ENCODE peak calls at places on chromosomes 11 and 22, in four cellular contexts. N is thoracic aorta; E is CD8-positive, alpha-beta memory T cell; U is SK-N-SH. M is an unnamed sample.

GRCh38 chr11:48082771-48083170 is 102.4 kb downstream of the PTPRJ start:
- DNase-seq in N (no peak), E (no peak), U (no peak), M (no peak)

GRCh38 chr22:20469110-20469855 is 26.3 kb downstream of the KLHL22 start:
- DNase-seq in N (no peak), E (no peak), U (no peak), M (no peak)

GRCh38 chr11:23903044-23903704 is 593.7 kb upstream of the LUZP2 start:
- DNase-seq in N (no peak), E (no peak), U (no peak), M (no peak)

GRCh38 chr11:34161812-34162506 is 56.5 kb downstream of the NAT10 start:
- DNase-seq in N (no peak), E (no peak), U (no peak), M (no peak)

GRCh38 chr11:19793356-19793755 is 80.7 kb downstream of the NAV2 start:
- DNase-seq in N (no peak), E (no peak), U (no peak), M (no peak)

GRCh38 chr11:71383461-71383860 is 64.7 kb downstream of the DHCR7 start:
- DNase-seq in N (no peak), E (no peak), U (no peak), M (no peak)

GRCh38 chr22:40043793-40044101 is 49.0 kb downstream of the FAM83F start:
- DNase-seq in N (no peak), E (no peak), U (no peak), M (no peak)

GRCh38 chr11:29518389-29519174 is 498.2 kb downstream of the KCNA4 start:
- DNase-seq in N (no peak), E (no peak), U (no peak), M (no peak)

GRCh38 chr11:111633756-111634362 is 31.6 kb downstream of the SIK2 start:
- DNase-seq in N (no peak), E (no peak), U (peak; percentile 27), M (no peak)

GRCh38 chr11:57792870-57793269 is 31.3 kb downstream of the CTNND1 start:
- DNase-seq in N (no peak), E (no peak), U (no peak), M (no peak)

GRCh38 chr11:75276696-75277095 is 36.1 kb downstream of the TPBGL start:
- DNase-seq in N (no peak), E (no peak), U (no peak), M (no peak)

GRCh38 chr11:77140231-77140959 is 12.3 kb downstream of the MYO7A start:
- DNase-seq in N (no peak), E (no peak), U (peak; percentile 75), M (peak; percentile 82)

DNA sequence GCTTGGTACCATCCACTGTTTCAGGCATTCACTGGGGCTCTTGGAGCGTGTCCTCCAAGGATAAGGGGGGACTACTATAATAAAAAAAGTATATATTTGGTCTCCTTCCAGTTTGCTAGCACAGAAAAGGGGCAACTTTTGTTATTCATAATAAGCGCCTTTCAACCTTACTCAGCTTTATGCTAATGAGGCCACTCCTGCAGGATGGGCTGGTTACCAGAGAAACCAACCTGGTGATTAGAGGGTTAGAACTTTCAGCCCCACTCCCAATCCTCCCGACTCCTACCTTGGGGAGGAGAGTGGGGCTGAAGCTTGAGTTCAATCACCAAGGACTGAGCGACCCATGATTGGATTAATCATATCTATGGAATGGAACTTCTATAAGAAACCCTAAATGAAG is 31.8 kb downstream of the PPFIBP2 start:
- DNase-seq in N (no peak), E (no peak), U (no peak), M (peak; percentile 13)
- H3K27me3 ChIP-seq in N (no peaks in the 10 kb centered on the region), E (no peaks in the 10 kb centered on the region), U (no peaks in the 10 kb centered on the region), M (no peaks in the 10 kb centered on the region)

GRCh38 chr11:134398644-134399292 is 13.3 kb downstream of the B3GAT1 start:
- DNase-seq in N (no peak), E (no peak), U (peak; percentile 79), M (peak; percentile 60)

GRCh38 chr11:134397304-134398078 is 14.6 kb downstream of the B3GAT1 start:
- DNase-seq in N (no peak), E (no peak), U (no peak), M (peak; percentile 66)

GRCh38 chr11:134399996-134400395 is 12.0 kb downstream of the B3GAT1 start:
- DNase-seq in N (no peak), E (no peak), U (no peak), M (peak; percentile 52)

GRCh38 chr11:134398079-134398444 is 14.0 kb downstream of the B3GAT1 start:
- DNase-seq in N (no peak), E (no peak), U (no peak), M (peak; percentile 43)

GRCh38 chr11:134399293-134399654 is 12.8 kb downstream of the B3GAT1 start:
- DNase-seq in N (no peak), E (no peak), U (no peak), M (peak; percentile 53)
- H3K27me3 ChIP-seq in N (peaks cover 3% of the 10 kb centered on the region), E (no peaks in the 10 kb centered on the region), U (no peaks in the 10 kb centered on the region), M (no peaks in the 10 kb centered on the region)

GRCh38 chr11:70065318-70066135 is 12.6 kb upstream of the ANO1 start:
- DNase-seq in N (no peak), E (no peak), U (peak; percentile 9), M (peak; percentile 37)
- H3K27me3 ChIP-seq in N (no peaks in the 10 kb centered on the region), E (peaks cover 3% of the 10 kb centered on the region), U (no peaks in the 10 kb centered on the region), M (no peaks in the 10 kb centered on the region)

GRCh38 chr22:45879552-45879949 is 97.4 kb downstream of the WNT7B start:
- DNase-seq in N (no peak), E (no peak), U (no peak), M (peak; percentile 31)
- H3K27me3 ChIP-seq in N (no peaks in the 10 kb centered on the region), E (peaks cover 7% of the 10 kb centered on the region), U (no peaks in the 10 kb centered on the region), M (peaks cover 2% of the 10 kb centered on the region)

DNA sequence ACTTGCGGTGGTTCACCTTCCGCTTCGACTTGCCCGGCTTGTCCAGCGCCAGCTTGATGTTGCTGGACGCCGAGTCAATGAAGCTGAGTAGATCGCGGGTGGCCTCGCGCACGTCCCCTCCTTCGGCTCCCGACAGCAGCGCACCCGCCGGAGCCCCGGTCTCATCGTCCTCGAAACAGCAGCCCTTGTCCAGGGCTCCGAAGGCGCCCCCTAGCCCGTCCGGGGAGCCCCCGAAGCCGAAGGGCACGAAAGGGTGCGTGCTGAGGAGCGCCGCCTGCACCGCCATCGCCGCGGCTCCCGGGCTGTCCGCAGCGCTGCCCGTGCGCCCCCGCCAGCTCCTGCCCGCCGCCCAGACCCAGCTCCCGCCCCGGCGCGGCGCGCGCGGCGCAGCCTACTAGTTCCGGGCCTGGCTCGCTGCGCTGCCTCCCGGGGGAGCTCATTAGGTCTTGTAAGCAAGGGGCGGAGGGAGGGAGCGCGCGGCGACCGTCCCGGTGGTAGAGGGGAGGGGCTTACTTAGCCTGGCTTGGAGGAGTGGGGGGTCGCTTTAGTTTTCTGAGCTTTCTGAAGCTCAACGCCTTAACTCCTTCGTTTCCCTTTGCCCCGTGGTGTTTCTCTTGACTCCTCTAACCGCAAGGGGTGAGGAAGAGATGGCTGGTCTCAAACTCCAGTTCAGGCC is at the start of gene FAM181B:
- DNase-seq in N (peak; percentile 25), E (no peak), U (peak; percentile 89), M (peak; percentile 92)
- H3K27me3 ChIP-seq in N (no peaks in the 10 kb centered on the region), E (peaks cover 15% of the 10 kb centered on the region), U (peaks cover 35% of the 10 kb centered on the region), M (peaks cover 39% of the 10 kb centered on the region)

DNA sequence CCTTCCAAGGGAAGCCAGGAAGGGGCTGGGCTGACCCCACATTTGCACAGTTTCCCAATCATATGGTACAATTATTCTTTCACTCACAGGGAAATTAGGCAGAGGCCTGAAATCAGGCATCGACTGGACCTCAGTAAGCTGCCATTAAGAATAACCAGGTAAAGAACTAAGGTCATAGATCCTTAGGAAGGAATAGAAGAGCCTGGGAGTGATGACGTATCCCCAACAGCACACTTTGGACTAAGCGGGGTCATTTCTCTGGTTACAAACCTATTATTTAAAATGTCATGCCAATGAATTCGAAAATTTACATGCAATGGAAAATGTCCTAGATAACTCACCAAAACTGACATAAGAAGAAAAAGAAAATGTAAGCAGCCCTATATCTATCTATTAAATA is 118.2 kb downstream of the BRD1 start:
- DNase-seq in N (no peak), E (no peak), U (no peak), M (no peak)
- H3K27me3 ChIP-seq in N (no peaks in the 10 kb centered on the region), E (peaks cover 12% of the 10 kb centered on the region), U (no peaks in the 10 kb centered on the region), M (no peaks in the 10 kb centered on the region)

GRCh38 chr11:118133816-118134215 is 18.8 kb downstream of the SCN4B start:
- DNase-seq in N (no peak), E (no peak), U (no peak), M (no peak)

GRCh38 chr11:118136341-118136740 is 16.3 kb downstream of the SCN4B start:
- DNase-seq in N (no peak), E (no peak), U (no peak), M (no peak)

GRCh38 chr11:118135796-118136165 is 16.8 kb downstream of the SCN4B start:
- DNase-seq in N (no peak), E (no peak), U (no peak), M (no peak)

GRCh38 chr11:118136826-118137225 is 15.8 kb downstream of the SCN4B start:
- DNase-seq in N (no peak), E (no peak), U (no peak), M (no peak)

DNA sequence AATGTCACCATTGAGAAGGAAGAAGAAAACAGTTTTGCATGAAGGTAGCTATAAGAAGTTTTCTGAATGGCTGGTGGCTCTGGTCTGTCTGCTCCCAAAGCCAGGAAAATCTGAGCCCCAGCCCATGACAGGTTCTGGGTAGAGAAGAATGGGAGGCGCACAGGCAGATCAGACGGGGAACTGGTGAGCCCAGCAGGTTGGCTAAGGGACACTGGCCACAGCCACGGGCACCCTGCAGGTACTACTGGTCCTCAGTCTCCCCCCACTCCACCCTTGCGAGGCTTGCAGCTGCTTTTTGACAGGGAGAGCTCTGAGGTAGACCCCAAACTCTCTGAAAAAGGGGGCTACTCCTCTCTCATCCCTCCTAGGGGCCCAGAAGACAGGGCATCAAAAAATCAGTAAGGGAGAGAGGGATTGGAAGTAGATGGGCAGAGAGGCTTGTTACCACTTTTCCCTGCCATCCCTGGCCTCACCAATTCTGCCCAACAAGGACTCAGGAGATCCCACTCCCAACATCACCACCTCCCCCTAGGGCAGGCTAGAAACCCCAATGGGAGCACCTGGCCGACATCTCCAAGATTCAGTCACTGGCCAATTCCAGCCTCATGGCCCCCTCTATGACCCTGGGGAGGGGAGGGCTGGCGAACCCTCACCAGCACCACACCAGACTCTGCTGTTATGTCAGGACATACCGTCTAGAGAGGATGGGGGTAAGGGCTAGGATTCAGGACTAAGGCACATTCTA is 17.4 kb downstream of the SCN4B start:
- DNase-seq in N (no peak), E (no peak), U (no peak), M (no peak)
- H3K27me3 ChIP-seq in N (no peaks in the 10 kb centered on the region), E (peaks cover 4% of the 10 kb centered on the region), U (peaks cover 40% of the 10 kb centered on the region), M (no peaks in the 10 kb centered on the region)

M was measured in H7.